ENCODE peak calls at places on chromosomes 13 and 19, in six cellular contexts. G is stimulated activated CD8-positive, alpha-beta memory T cell treated with anti-CD3 and anti-CD28 coated beads, Interleukin-12 subunit alpha, Interleukin-12 subunit beta, amount 100 ng/mL, for 1 hour; A is NCI-H226; Q is cardiac muscle cell; M is stimulated activated CD4-positive, alpha-beta T cell treated with anti-CD3 and anti-CD28 coated beads, Interleukin-1b, Interleukin-23, amount 100 ng/mL, for 1 hour; T is SJSA1. C is an unnamed sample.

GRCh38 chr19:49677232-49677881 is at the start of gene PRMT1:
- DNase-seq in M (no peak), A (peak; percentile 32), T (no peak), Q (peak; percentile 65), G (no peak), C (peak; percentile 67)

GRCh38 chr13:36163809-36164308 is 32.7 kb upstream of the DCLK1 start:
- DNase-seq in G (no peak), Q (peak; percentile 57), A (peak; percentile 89), T (peak; percentile 85), M (no peak), C (peak; percentile 60)

GRCh38 chr13:60431108-60431700 is 34.2 kb downstream of the TDRD3 start:
- DNase-seq in A (no peak), T (peak; percentile 32), Q (peak; percentile 73), G (no peak), M (no peak), C (peak; percentile 20)

GRCh38 chr19:3094638-3095374 is 644 bp downstream of the GNA11 start:
- DNase-seq in A (no peak), T (peak; percentile 42), Q (peak; percentile 49), G (no peak), M (no peak), C (peak; percentile 70)

GRCh38 chr13:33352023-33352422 is 66.5 kb upstream of the STARD13 start:
- DNase-seq in T (no peak), A (no peak), Q (no peak), G (no peak), M (no peak), C (peak; percentile 42)

GRCh38 chr13:74118328-74118727 is 15.9 kb downstream of the KLF12 start:
- DNase-seq in T (no peak), A (no peak), G (no peak), M (no peak), Q (no peak), C (no peak)

GRCh38 chr13:108214511-108215383 is 589 bp downstream of the LIG4 start:
- DNase-seq in T (no peak), Q (peak; percentile 47), G (no peak), M (no peak), A (no peak), C (no peak)

GRCh38 chr13:41544824-41545707 is 87.7 kb downstream of the RGCC start:
- DNase-seq in Q (no peak), G (no peak), M (no peak), T (no peak), A (peak; percentile 12), C (no peak)

GRCh38 chr13:34243396-34243795 is 425.4 kb downstream of the RFC3 start:
- DNase-seq in M (no peak), G (no peak), Q (no peak), A (no peak), T (no peak), C (no peak)

GRCh38 chr13:44768233-44768632 is 192.1 kb upstream of the TSC22D1 start:
- DNase-seq in T (no peak), A (no peak), M (no peak), G (peak; percentile 6), Q (no peak), C (no peak)

GRCh38 chr19:41376241-41376997 is at the start of gene TMEM91:
- DNase-seq in T (no peak), Q (peak; percentile 65), G (no peak), M (no peak), A (no peak), C (no peak)

GRCh38 chr13:85406269-85406975 is 392.8 kb downstream of the SLITRK6 start:
- DNase-seq in Q (no peak), T (no peak), M (no peak), G (no peak), A (no peak), C (no peak)

GRCh38 chr13:73715114-73715909 is 418.9 kb downstream of the KLF12 start:
- DNase-seq in G (peak; percentile 42), Q (no peak), A (no peak), M (no peak), T (no peak), C (no peak)

GRCh38 chr13:99227909-99228688 is 27.4 kb downstream of the UBAC2 start:
- DNase-seq in Q (no peak), T (no peak), A (no peak), M (no peak), G (no peak), C (no peak)

GRCh38 chr13:33536639-33537425 is 251.3 kb upstream of the STARD13 start:
- DNase-seq in A (no peak), M (no peak), T (peak; percentile 79), Q (no peak), G (no peak), C (no peak)

C was measured in D341Med.